ENCODE peak calls at places on chromosomes 5 and 9, in four cellular contexts. One of them, this sample, is unnamed.

GRCh38 chr9:91530829-91531228 is 107.2 kb upstream of the NFIL3 start:
- DNase-seq in mesenchymal stem cell: peak; percentile 56
- DNase-seq in neuronal stem cell: no peak
- DNase-seq in IMR-90: peak; percentile 43
- DNase-seq in this sample: no peak

GRCh38 chr9:89702401-89702800 is 97.6 kb downstream of the GADD45G start:
- DNase-seq in neuronal stem cell: no peak
- DNase-seq in mesenchymal stem cell: peak; percentile 68
- DNase-seq in IMR-90: no peak
- DNase-seq in this sample: no peak

GRCh38 chr9:2107906-2108451 is 92.8 kb downstream of the SMARCA2 start:
- DNase-seq in IMR-90: no peak
- DNase-seq in mesenchymal stem cell: no peak
- DNase-seq in neuronal stem cell: no peak
- DNase-seq in this sample: no peak

GRCh38 chr9:35001803-35002502 is 12.4 kb downstream of the DNAJB5 start:
- DNase-seq in IMR-90: peak; percentile 50
- DNase-seq in mesenchymal stem cell: no peak
- DNase-seq in neuronal stem cell: no peak
- DNase-seq in this sample: no peak

GRCh38 chr9:81984911-81985310 is 3.7 kb upstream of the SPATA31D1 start:
- DNase-seq in mesenchymal stem cell: no peak
- DNase-seq in neuronal stem cell: no peak
- DNase-seq in IMR-90: peak; percentile 53
- DNase-seq in this sample: no peak

GRCh38 chr5:40359854-40360253 is 319.9 kb upstream of the PTGER4 start:
- DNase-seq in neuronal stem cell: no peak
- DNase-seq in mesenchymal stem cell: no peak
- DNase-seq in IMR-90: no peak
- DNase-seq in this sample: no peak

GRCh38 chr5:154474267-154474956 is 3.6 kb downstream of the HAND1 start:
- DNase-seq in mesenchymal stem cell: no peak
- DNase-seq in neuronal stem cell: peak; percentile 39
- DNase-seq in IMR-90: no peak
- DNase-seq in this sample: no peak

GRCh38 chr9:29850664-29851063 is 2277.4 kb upstream of the C9orf72 start:
- DNase-seq in neuronal stem cell: no peak
- DNase-seq in IMR-90: no peak
- DNase-seq in mesenchymal stem cell: no peak
- DNase-seq in this sample: no peak

GRCh38 chr5:59543826-59544442 is 349.6 kb downstream of the PDE4D start:
- DNase-seq in neuronal stem cell: no peak
- DNase-seq in IMR-90: no peak
- DNase-seq in mesenchymal stem cell: no peak
- DNase-seq in this sample: no peak

GRCh38 chr9:16870606-16871357 is at the start of gene BNC2:
- DNase-seq in neuronal stem cell: peak; percentile 73
- DNase-seq in IMR-90: peak; percentile 60
- DNase-seq in mesenchymal stem cell: peak; percentile 73
- DNase-seq in this sample: peak; percentile 68

GRCh38 chr5:56251918-56252553 is 18.9 kb upstream of the ANKRD55 start:
- DNase-seq in neuronal stem cell: no peak
- DNase-seq in IMR-90: no peak
- DNase-seq in mesenchymal stem cell: no peak
- DNase-seq in this sample: no peak

GRCh38 chr9:581673-582497 is 259.6 kb upstream of the DMRT1 start:
- DNase-seq in neuronal stem cell: no peak
- DNase-seq in mesenchymal stem cell: no peak
- DNase-seq in IMR-90: no peak
- DNase-seq in this sample: peak; percentile 71

GRCh38 chr5:170747851-170748250 is 35.7 kb upstream of the GABRP start:
- DNase-seq in neuronal stem cell: no peak
- DNase-seq in IMR-90: no peak
- DNase-seq in mesenchymal stem cell: peak; percentile 28
- DNase-seq in this sample: peak; percentile 74

GRCh38 chr5:170746081-170746951 is 37.2 kb upstream of the GABRP start:
- DNase-seq in IMR-90: no peak
- DNase-seq in mesenchymal stem cell: no peak
- DNase-seq in neuronal stem cell: no peak
- DNase-seq in this sample: peak; percentile 40

GRCh38 chr5:170745481-170746061 is 38.0 kb upstream of the GABRP start:
- DNase-seq in mesenchymal stem cell: peak; percentile 43
- DNase-seq in IMR-90: peak; percentile 12
- DNase-seq in neuronal stem cell: no peak
- DNase-seq in this sample: peak; percentile 91

GRCh38 chr5:170747357-170747756 is 36.2 kb upstream of the GABRP start:
- DNase-seq in neuronal stem cell: no peak
- DNase-seq in IMR-90: no peak
- DNase-seq in mesenchymal stem cell: no peak
- DNase-seq in this sample: peak; percentile 17

DNA sequence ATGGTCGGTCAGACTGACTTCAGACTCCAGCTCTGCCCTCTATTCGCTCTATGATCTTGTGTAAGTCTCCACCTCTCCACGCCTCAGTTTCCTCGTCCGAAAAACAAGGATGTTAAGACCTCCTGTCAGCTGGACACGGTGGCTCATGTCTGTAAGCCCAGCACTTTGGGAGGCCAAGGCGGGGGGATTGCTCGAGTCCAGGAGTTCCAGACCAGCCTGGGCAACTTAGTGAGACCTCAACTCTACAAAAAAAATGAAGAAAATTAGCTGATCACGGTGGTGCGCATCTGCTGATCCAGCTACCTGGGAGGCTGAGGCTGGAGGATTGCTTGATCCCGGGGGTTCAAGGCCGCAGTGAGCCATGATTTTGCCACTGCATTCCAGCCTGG is 36.6 kb upstream of the GABRP start:
- DNase-seq in neuronal stem cell: no peak
- DNase-seq in mesenchymal stem cell: no peak
- DNase-seq in IMR-90: no peak
- DNase-seq in this sample: no peak
- H4K91ac ChIP-seq in neuronal stem cell: no peak overlapping the region
- H4K91ac ChIP-seq in mesenchymal stem cell: no peak overlapping the region
- H4K91ac ChIP-seq in IMR-90: no peak overlapping the region
- H4K91ac ChIP-seq in this sample: no peak overlapping the region

GRCh38 chr9:6681957-6682501 is 36.5 kb upstream of the GLDC start:
- DNase-seq in IMR-90: no peak
- DNase-seq in neuronal stem cell: no peak
- DNase-seq in mesenchymal stem cell: no peak
- DNase-seq in this sample: no peak
- H4K91ac ChIP-seq in IMR-90: peak overlapping the region; percentile 99
- H4K91ac ChIP-seq in neuronal stem cell: no peak overlapping the region
- H4K91ac ChIP-seq in mesenchymal stem cell: peak overlapping the region; percentile 46
- H4K91ac ChIP-seq in this sample: no peak overlapping the region

DNA sequence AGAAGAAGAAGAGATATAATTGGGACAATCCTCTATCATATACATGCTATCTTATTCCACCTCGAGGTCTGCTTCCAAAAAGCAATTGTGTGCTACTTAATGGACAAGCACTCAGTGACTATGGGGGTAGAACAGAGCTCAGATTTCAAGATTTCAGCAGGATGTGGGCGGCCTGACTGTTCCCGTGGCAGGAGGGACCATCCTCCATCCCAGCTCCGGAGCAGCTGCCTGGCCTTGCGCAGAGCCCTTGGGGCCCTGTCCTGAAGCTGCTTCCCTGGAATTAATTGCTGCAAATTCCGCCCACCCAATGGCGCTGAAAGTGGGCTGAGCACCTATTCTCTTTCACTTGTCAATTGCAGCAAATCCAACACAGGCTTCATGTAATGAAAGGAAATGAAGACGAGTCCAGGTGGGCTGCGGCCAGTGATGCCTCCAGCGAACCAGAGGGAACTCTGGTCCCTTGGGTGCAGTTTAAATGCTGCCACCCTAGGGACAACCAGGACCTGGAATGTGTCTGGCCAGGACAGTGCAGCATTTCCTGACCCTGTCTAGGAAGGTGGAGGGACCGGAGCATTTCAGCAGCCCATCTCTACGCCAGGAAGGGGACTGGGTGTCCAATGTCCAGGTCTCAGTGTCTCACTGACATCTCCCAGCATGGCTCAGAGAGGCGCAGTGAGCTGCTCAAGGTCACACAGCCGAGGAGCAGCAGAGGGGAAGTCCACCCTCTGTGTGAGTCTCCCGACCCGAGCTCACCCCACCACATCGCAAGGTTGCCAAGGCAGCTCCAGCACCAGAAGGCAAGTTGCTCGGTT is 50.5 kb upstream of the FCN1 start:
- DNase-seq in mesenchymal stem cell: no peak
- DNase-seq in IMR-90: peak; percentile 28
- DNase-seq in neuronal stem cell: peak; percentile 49
- DNase-seq in this sample: no peak
- H4K91ac ChIP-seq in mesenchymal stem cell: no peak overlapping the region
- H4K91ac ChIP-seq in IMR-90: no peak overlapping the region
- H4K91ac ChIP-seq in neuronal stem cell: no peak overlapping the region
- H4K91ac ChIP-seq in this sample: no peak overlapping the region

GRCh38 chr5:178589180-178590140 is 733 bp downstream of the COL23A1 start:
- DNase-seq in neuronal stem cell: peak; percentile 41
- DNase-seq in mesenchymal stem cell: peak; percentile 40
- DNase-seq in IMR-90: peak; percentile 11
- DNase-seq in this sample: peak; percentile 45
- H4K91ac ChIP-seq in neuronal stem cell: no peak overlapping the region
- H4K91ac ChIP-seq in mesenchymal stem cell: no peak overlapping the region
- H4K91ac ChIP-seq in IMR-90: no peak overlapping the region
- H4K91ac ChIP-seq in this sample: no peak overlapping the region

DNA sequence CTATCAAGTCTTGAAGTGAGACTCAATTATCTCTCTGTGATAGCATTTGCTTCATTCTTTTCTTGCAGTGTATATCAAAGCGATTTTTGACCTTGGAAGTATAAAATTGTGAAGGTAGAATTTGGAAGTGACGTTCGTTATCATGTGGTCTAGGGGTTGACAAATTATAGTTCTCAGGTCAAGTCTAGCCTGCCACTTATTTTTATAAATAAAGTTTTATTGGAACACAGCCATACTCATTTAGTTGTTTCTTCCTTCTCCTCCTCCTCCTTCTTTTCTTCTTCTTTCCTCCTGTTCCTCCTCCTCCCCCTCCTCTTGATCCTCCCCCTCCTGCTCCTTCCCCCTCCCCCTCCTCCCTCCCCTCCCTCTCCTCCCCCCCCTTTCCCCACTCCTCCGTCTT is 38.0 kb downstream of the LRRTM2 start:
- DNase-seq in IMR-90: no peak
- DNase-seq in mesenchymal stem cell: no peak
- DNase-seq in neuronal stem cell: no peak
- DNase-seq in this sample: no peak
- H4K91ac ChIP-seq in IMR-90: no peak overlapping the region
- H4K91ac ChIP-seq in mesenchymal stem cell: no peak overlapping the region
- H4K91ac ChIP-seq in neuronal stem cell: no peak overlapping the region
- H4K91ac ChIP-seq in this sample: no peak overlapping the region

DNA sequence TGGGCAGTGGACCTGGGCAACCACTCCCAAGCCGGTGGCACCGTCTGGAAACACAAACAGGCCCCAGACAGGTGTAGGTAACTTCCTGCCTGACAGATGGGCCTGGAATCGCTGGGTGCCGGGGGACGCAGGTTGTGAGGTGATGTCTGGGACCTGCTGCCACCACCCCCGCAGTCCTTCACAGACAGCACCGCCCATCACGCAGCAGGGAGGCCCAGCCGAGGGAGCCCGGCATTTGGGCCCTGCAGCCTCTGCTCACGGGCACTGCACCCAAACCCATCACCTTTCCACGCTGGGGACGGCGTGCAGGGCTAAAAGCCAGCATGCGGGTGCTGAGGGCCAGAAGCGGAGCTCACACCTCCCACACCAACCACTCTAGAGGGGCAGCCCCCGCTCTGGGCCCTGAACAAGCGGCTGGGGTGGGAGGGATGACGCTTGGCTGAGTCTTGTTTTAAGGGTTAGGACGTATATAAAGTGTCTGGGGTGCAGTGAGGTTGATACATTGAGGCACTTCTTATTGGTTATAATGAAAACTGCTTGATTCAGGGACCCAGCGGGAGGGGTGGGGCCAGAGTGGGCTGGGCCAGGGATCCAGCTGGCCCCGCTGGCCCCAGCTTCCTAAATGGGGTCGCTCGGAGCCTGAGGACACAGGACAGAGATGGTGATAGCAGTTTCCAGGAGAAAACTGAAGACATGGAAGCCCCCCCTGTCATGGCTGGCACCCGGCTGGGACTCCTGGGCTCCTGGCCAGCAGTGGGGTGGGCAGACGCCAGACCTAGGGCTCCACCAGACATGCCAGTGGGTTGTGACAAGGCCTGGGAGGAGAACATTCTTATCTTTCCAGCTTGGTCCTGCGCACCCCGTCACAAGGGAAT is 11.3 kb downstream of the MYMK start:
- DNase-seq in IMR-90: no peak
- DNase-seq in neuronal stem cell: no peak
- DNase-seq in mesenchymal stem cell: no peak
- DNase-seq in this sample: no peak
- H4K91ac ChIP-seq in IMR-90: no peak overlapping the region
- H4K91ac ChIP-seq in neuronal stem cell: no peak overlapping the region
- H4K91ac ChIP-seq in mesenchymal stem cell: no peak overlapping the region
- H4K91ac ChIP-seq in this sample: no peak overlapping the region

DNA sequence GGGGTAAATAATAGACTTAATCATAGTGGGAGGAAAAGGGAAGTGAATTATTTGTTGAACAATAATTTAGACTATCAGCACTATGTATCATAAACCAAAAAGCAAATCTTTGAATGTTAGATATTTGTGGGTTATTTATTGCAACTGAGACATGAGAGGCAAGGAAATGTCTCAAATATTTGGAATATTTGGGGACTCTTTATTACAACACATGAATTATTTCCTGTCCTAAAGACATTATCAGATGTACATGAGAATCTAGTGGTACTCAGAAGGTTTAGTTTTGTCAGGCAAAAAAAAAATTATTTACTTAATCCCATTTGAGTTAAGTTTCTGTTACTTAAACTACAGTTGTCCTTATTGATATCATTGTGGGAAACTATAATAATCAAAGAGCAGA is 91.1 kb downstream of the TLR4 start:
- DNase-seq in mesenchymal stem cell: no peak
- DNase-seq in IMR-90: no peak
- DNase-seq in neuronal stem cell: no peak
- DNase-seq in this sample: no peak
- H4K91ac ChIP-seq in mesenchymal stem cell: no peak overlapping the region
- H4K91ac ChIP-seq in IMR-90: no peak overlapping the region
- H4K91ac ChIP-seq in neuronal stem cell: no peak overlapping the region
- H4K91ac ChIP-seq in this sample: no peak overlapping the region

DNA sequence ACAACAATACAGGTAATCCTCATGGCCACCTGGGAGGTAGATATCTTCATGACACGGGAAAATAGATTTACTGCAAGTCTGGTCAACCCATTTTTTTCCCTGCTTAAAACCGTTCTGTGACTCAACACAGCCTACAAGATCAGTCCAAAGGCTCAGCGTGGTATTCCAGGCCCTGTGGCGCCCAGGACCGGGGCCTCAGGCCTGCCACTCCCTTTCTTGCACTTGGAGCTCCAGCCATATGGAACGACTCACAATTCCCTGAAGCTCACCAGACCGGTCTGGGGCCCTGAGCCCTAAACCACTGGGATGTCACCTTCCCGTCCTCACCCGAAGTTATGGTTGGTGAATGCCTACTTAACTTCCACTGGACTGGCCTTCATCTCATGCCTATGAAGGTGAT is 6.5 kb upstream of the MLANA start:
- DNase-seq in IMR-90: no peak
- DNase-seq in mesenchymal stem cell: no peak
- DNase-seq in neuronal stem cell: no peak
- DNase-seq in this sample: no peak
- H4K91ac ChIP-seq in IMR-90: no peak overlapping the region
- H4K91ac ChIP-seq in mesenchymal stem cell: no peak overlapping the region
- H4K91ac ChIP-seq in neuronal stem cell: no peak overlapping the region
- H4K91ac ChIP-seq in this sample: no peak overlapping the region

This sample was measured in H9.